ENCODE peak calls at places on chromosomes 2 and 18, in six cellular contexts. One of them, this sample, is unnamed.

GRCh38 chr2:21939961-21940360 is 816.2 kb downstream of the TDRD15 start:
- ATAC-seq in A549: no peak
- ATAC-seq in upper lobe of left lung: no peak
- ATAC-seq in K562: no peak
- ATAC-seq in GM12878: no peak
- ATAC-seq in HepG2: no peak
- ATAC-seq in this sample: no peak

GRCh38 chr2:144471316-144472045 is 48.4 kb downstream of the ZEB2 start:
- ATAC-seq in A549: no peak
- ATAC-seq in upper lobe of left lung: no peak
- ATAC-seq in K562: no peak
- ATAC-seq in GM12878: peak
- ATAC-seq in HepG2: no peak
- ATAC-seq in this sample: no peak

GRCh38 chr2:170464268-170464667 is 250.9 kb upstream of the SP5 start:
- ATAC-seq in A549: no peak
- ATAC-seq in upper lobe of left lung: no peak
- ATAC-seq in K562: no peak
- ATAC-seq in GM12878: no peak
- ATAC-seq in HepG2: no peak
- ATAC-seq in this sample: no peak

GRCh38 chr2:45809205-45809604 is 157.7 kb downstream of the PRKCE start:
- ATAC-seq in A549: no peak
- ATAC-seq in upper lobe of left lung: no peak
- ATAC-seq in K562: no peak
- ATAC-seq in GM12878: no peak
- ATAC-seq in HepG2: no peak
- ATAC-seq in this sample: no peak

GRCh38 chr2:219368690-219369108 is 19.0 kb downstream of the DNPEP start:
- ATAC-seq in A549: peak
- ATAC-seq in upper lobe of left lung: peak
- ATAC-seq in K562: peak
- ATAC-seq in GM12878: no peak
- ATAC-seq in HepG2: peak
- ATAC-seq in this sample: peak

GRCh38 chr2:37189452-37190153 is 1.1 kb upstream of the SULT6B1 start:
- ATAC-seq in A549: peak
- ATAC-seq in upper lobe of left lung: peak
- ATAC-seq in K562: peak
- ATAC-seq in GM12878: no peak
- ATAC-seq in HepG2: peak
- ATAC-seq in this sample: no peak

GRCh38 chr2:32706815-32707214 is 79.0 kb downstream of the TTC27 start:
- ATAC-seq in A549: no peak
- ATAC-seq in upper lobe of left lung: no peak
- ATAC-seq in K562: no peak
- ATAC-seq in GM12878: no peak
- ATAC-seq in HepG2: no peak
- ATAC-seq in this sample: no peak

GRCh38 chr2:43402002-43402401 is 175.6 kb upstream of the ZFP36L2 start:
- ATAC-seq in A549: no peak
- ATAC-seq in upper lobe of left lung: no peak
- ATAC-seq in K562: no peak
- ATAC-seq in GM12878: peak
- ATAC-seq in HepG2: no peak
- ATAC-seq in this sample: no peak

GRCh38 chr2:8799004-8799403 is 38.4 kb downstream of the KIDINS220 start:
- ATAC-seq in A549: no peak
- ATAC-seq in upper lobe of left lung: no peak
- ATAC-seq in K562: no peak
- ATAC-seq in GM12878: no peak
- ATAC-seq in HepG2: no peak
- ATAC-seq in this sample: no peak

GRCh38 chr2:242063364-242064249 is 194.1 kb downstream of the RTP5 start:
- ATAC-seq in A549: no peak
- ATAC-seq in upper lobe of left lung: peak
- ATAC-seq in K562: no peak
- ATAC-seq in GM12878: no peak
- ATAC-seq in HepG2: peak
- ATAC-seq in this sample: no peak

GRCh38 chr2:216017365-216017764 is 4.0 kb upstream of the MREG start:
- ATAC-seq in A549: no peak
- ATAC-seq in upper lobe of left lung: no peak
- ATAC-seq in K562: no peak
- ATAC-seq in GM12878: peak
- ATAC-seq in HepG2: no peak
- ATAC-seq in this sample: no peak

GRCh38 chr2:72937356-72937669 is 20.0 kb downstream of the EMX1 start:
- ATAC-seq in A549: no peak
- ATAC-seq in upper lobe of left lung: no peak
- ATAC-seq in K562: no peak
- ATAC-seq in GM12878: no peak
- ATAC-seq in HepG2: peak
- ATAC-seq in this sample: no peak

GRCh38 chr2:159442159-159442852 is 155.8 kb upstream of the WDSUB1 start:
- ATAC-seq in A549: no peak
- ATAC-seq in upper lobe of left lung: no peak
- ATAC-seq in K562: no peak
- ATAC-seq in GM12878: no peak
- ATAC-seq in HepG2: no peak
- ATAC-seq in this sample: no peak

GRCh38 chr2:39872748-39873147 is 93.7 kb upstream of the THUMPD2 start:
- ATAC-seq in A549: no peak
- ATAC-seq in upper lobe of left lung: no peak
- ATAC-seq in K562: no peak
- ATAC-seq in GM12878: no peak
- ATAC-seq in HepG2: no peak
- ATAC-seq in this sample: no peak

DNA sequence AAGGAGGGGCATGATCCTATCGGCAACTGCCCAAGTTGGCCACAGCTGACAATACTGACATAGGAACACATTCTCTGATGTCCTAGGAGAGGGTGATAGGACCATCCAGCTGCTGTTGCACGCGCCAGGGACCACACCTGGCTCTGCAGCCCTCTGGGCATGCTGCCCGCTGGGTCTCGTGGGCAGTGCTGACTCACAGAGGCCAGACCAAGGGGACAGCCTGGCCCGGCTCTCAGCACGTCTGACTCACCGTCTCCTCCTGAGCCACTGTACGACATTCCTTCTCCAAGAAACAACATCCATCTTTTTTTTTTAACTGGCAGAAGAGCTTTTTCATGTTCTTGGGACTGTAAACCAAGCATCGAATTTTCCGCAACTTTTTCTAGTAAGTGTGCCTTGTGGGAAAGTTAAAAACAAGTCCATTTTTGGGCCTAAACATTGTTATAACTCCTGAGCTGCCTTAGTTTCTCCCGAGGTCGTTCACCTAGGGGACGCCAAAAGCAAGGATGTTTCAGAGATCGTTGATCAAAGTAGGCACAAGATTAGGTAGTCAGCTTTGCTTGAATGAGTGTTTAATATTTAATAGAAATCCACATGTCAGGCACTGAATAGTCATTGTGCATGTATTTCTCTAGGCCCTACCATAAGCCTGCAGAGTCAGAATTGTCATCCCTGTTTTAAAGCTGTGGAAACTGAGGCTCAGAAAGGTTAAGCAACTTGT is 100.3 kb downstream of the TTC32 start:
- ATAC-seq in A549: peak
- ATAC-seq in upper lobe of left lung: peak
- ATAC-seq in K562: no peak
- ATAC-seq in GM12878: no peak
- ATAC-seq in HepG2: peak
- ATAC-seq in this sample: peak
- TF ChIP-seq EP300 in A549: peak
- TF ChIP-seq EP300 in upper lobe of left lung: no peak
- TF ChIP-seq EP300 in K562: no peak
- TF ChIP-seq EP300 in GM12878: no peak
- TF ChIP-seq EP300 in HepG2: no peak
- TF ChIP-seq EP300 in this sample: no peak

GRCh38 chr2:26561918-26562810 is 79.0 kb downstream of the CIB4 start:
- ATAC-seq in A549: peak
- ATAC-seq in upper lobe of left lung: peak
- ATAC-seq in K562: peak
- ATAC-seq in GM12878: peak
- ATAC-seq in HepG2: peak
- ATAC-seq in this sample: peak

GRCh38 chr2:26563686-26564085 is 77.5 kb downstream of the CIB4 start:
- ATAC-seq in A549: no peak
- ATAC-seq in upper lobe of left lung: no peak
- ATAC-seq in K562: no peak
- ATAC-seq in GM12878: no peak
- ATAC-seq in HepG2: no peak
- ATAC-seq in this sample: no peak

GRCh38 chr2:26561376-26561775 is 79.8 kb downstream of the CIB4 start:
- ATAC-seq in A549: no peak
- ATAC-seq in upper lobe of left lung: no peak
- ATAC-seq in K562: no peak
- ATAC-seq in GM12878: no peak
- ATAC-seq in HepG2: no peak
- ATAC-seq in this sample: no peak

GRCh38 chr2:26564121-26564520 is 77.0 kb downstream of the CIB4 start:
- ATAC-seq in A549: no peak
- ATAC-seq in upper lobe of left lung: no peak
- ATAC-seq in K562: no peak
- ATAC-seq in GM12878: no peak
- ATAC-seq in HepG2: no peak
- ATAC-seq in this sample: no peak

DNA sequence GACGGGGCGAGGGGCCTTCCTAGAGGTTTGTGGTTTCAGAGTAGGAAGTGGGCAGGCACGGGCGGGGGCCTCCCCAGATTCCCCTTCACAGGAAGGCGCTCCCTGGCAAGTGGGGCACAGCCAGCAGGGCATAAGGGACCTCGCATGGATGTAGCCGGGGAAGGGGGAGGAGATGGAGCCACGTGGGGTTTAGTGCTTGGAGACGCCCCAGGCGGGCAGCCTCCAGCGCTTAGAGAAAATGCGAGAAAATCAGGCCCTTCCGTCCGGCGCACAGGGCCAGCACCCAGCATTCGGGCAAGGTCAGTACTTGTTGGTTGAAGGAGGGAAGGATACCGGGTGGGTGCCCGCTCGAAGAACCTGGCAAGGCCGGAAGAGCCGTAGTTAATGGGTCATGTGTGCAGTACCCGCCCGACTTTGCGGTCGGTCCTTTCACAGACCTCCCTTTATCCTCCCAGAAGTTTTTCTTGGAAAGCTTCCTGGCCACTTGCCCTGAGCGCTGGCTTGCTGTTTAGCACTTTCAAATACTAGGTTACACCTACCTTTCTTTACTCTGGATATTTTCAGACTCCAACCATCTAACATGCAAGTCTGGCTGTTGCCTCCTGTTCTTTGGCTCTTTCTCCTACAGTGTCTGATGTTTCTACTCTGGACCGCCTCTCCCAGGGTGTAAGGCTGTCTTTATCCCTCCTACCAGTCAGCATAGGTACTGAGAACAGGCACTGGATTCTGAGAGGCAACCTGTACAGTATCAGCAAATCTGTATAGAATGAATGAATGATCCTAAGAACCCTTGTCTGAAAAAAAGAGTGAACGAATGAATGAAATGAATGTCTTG is 78.1 kb downstream of the CIB4 start:
- ATAC-seq in A549: no peak
- ATAC-seq in upper lobe of left lung: no peak
- ATAC-seq in K562: no peak
- ATAC-seq in GM12878: no peak
- ATAC-seq in HepG2: peak
- ATAC-seq in this sample: peak
- H3K4me3 ChIP-seq in A549: peak
- H3K4me3 ChIP-seq in upper lobe of left lung: peak
- H3K4me3 ChIP-seq in K562: no peak
- H3K4me3 ChIP-seq in GM12878: no peak
- H3K4me3 ChIP-seq in HepG2: no peak
- H3K4me3 ChIP-seq in this sample: peak

GRCh38 chr18:29523371-29523770 is 1346.4 kb upstream of the CDH2 start:
- ATAC-seq in A549: no peak
- ATAC-seq in upper lobe of left lung: no peak
- ATAC-seq in K562: no peak
- ATAC-seq in GM12878: no peak
- ATAC-seq in HepG2: no peak
- ATAC-seq in this sample: no peak
- TF ChIP-seq EP300 in A549: no peak
- TF ChIP-seq EP300 in upper lobe of left lung: no peak
- TF ChIP-seq EP300 in K562: no peak
- TF ChIP-seq EP300 in GM12878: no peak
- TF ChIP-seq EP300 in HepG2: no peak
- TF ChIP-seq EP300 in this sample: no peak

GRCh38 chr2:132448331-132448730 is 31.7 kb downstream of the GPR39 start:
- ATAC-seq in A549: no peak
- ATAC-seq in upper lobe of left lung: no peak
- ATAC-seq in K562: no peak
- ATAC-seq in GM12878: no peak
- ATAC-seq in HepG2: no peak
- ATAC-seq in this sample: no peak
- H3K4me3 ChIP-seq in A549: no peak
- H3K4me3 ChIP-seq in upper lobe of left lung: no peak
- H3K4me3 ChIP-seq in K562: no peak
- H3K4me3 ChIP-seq in GM12878: no peak
- H3K4me3 ChIP-seq in HepG2: no peak
- H3K4me3 ChIP-seq in this sample: no peak

DNA sequence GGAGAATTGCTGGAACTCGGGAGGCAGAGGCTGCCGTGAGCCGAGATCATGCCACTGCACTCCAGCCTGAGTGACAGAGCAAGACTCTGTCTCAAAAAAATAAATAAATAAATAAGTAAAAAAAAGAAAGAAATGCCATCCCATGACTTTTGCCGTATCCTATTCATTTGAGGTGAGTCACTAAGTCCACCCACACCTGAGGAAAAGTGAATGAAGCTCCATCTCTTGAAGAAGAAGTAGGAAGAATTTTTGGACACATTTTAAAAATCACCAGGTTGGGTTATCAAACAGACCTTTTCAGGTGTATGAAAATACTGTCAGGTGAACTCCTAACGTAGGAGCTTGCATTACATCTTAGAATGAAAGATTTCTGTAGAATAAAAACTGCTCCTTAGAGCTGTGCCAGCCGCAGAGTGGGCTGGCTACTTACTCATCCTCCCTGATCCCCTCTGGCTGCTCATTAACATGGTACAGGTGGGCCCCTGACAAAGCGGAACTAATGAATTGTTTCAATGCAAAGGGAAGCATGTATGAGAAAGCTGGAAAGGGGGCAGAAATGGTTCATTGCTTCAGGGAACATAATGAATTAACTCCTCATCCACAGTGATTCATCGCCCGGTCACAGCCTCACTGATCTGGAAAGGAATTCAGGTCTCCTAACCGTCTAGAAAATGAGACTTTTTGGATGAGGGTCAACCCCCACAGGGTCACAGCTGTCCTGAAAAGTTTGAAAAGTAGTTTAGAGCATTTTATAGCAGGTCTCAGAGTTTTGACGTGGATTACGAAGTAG is 191.3 kb downstream of the SPP2 start:
- ATAC-seq in A549: peak
- ATAC-seq in upper lobe of left lung: no peak
- ATAC-seq in K562: no peak
- ATAC-seq in GM12878: no peak
- ATAC-seq in HepG2: no peak
- ATAC-seq in this sample: no peak
- TF ChIP-seq EP300 in A549: peak
- TF ChIP-seq EP300 in upper lobe of left lung: no peak
- TF ChIP-seq EP300 in K562: no peak
- TF ChIP-seq EP300 in GM12878: no peak
- TF ChIP-seq EP300 in HepG2: no peak
- TF ChIP-seq EP300 in this sample: no peak

GRCh38 chr2:64328415-64328722 is 125.6 kb upstream of the LGALSL start:
- ATAC-seq in A549: no peak
- ATAC-seq in upper lobe of left lung: no peak
- ATAC-seq in K562: no peak
- ATAC-seq in GM12878: peak
- ATAC-seq in HepG2: no peak
- ATAC-seq in this sample: no peak
- H3K4me3 ChIP-seq in A549: no peak
- H3K4me3 ChIP-seq in upper lobe of left lung: no peak
- H3K4me3 ChIP-seq in K562: no peak
- H3K4me3 ChIP-seq in GM12878: no peak
- H3K4me3 ChIP-seq in HepG2: no peak
- H3K4me3 ChIP-seq in this sample: no peak

This sample was measured in gastroesophageal sphincter.